ENCODE peak calls at places on chromosomes 12 and 14, in nine cellular contexts. R is choroid plexus epithelial cell, E is AG09319, H is fibroblast of pulmonary artery, Q is astrocyte of the spinal cord, U is dorsolateral prefrontal cortex, Z is Calu3, I is MM.1S, N is astrocyte of the cerebellum. A is an unnamed sample.
A peak's percentile ranks its signal among the peaks of the same experiment; 100 is the strongest.

GRCh38 chr12:23217716-23218115 is 592.7 kb downstream of the ETNK1 start:
- DNase-seq in H (no peak), Q (no peak), R (no peak), U (no peak), E (no peak), Z (no peak), N (no peak), I (no peak), A (no peak)

GRCh38 chr14:51395361-51395849 is 155.4 kb downstream of the TMX1 start:
- DNase-seq in N (peak; percentile 35), U (no peak), E (peak; percentile 89), Z (no peak), H (peak; percentile 82), I (no peak), R (peak; percentile 80), Q (peak; percentile 74), A (no peak)

GRCh38 chr12:5348491-5348890 is 83.4 kb upstream of the NTF3 start:
- DNase-seq in H (no peak), I (no peak), R (no peak), N (no peak), E (no peak), Z (no peak), U (no peak), Q (no peak), A (no peak)

GRCh38 chr14:91918159-91918883 is 29.2 kb downstream of the FBLN5 start:
- DNase-seq in Q (no peak), E (no peak), I (no peak), N (no peak), R (peak; percentile 52), H (peak; percentile 28), U (no peak), Z (no peak), A (no peak)

GRCh38 chr12:12684375-12685106 is 11.4 kb downstream of the GPR19 start:
- DNase-seq in R (peak; percentile 67), Z (peak; percentile 39), I (no peak), Q (peak; percentile 44), H (peak; percentile 68), U (peak; percentile 88), N (peak; percentile 16), E (no peak), A (no peak)

GRCh38 chr12:132409495-132410295 is 80.3 kb upstream of the FBRSL1 start:
- DNase-seq in I (no peak), E (no peak), Q (no peak), Z (no peak), H (no peak), R (no peak), N (no peak), U (no peak), A (no peak)

GRCh38 chr12:22333751-22334695 is 484 bp downstream of the ST8SIA1 start:
- DNase-seq in U (peak; percentile 41), I (no peak), H (no peak), E (no peak), R (no peak), Z (no peak), Q (no peak), N (no peak), A (no peak)

GRCh38 chr14:30928462-30928861 is 54.1 kb downstream of the COCH start:
- DNase-seq in N (no peak), R (no peak), H (peak; percentile 40), U (no peak), Z (no peak), Q (peak; percentile 15), E (no peak), I (no peak), A (no peak)

GRCh38 chr14:76115010-76115422 is 36.7 kb upstream of the GPATCH2L start:
- DNase-seq in Q (no peak), E (no peak), Z (no peak), N (no peak), H (no peak), R (no peak), U (no peak), I (no peak), A (no peak)

GRCh38 chr14:32226051-32226450 is 23.0 kb upstream of the RNU6-8 start:
- DNase-seq in H (no peak), Z (no peak), I (no peak), N (no peak), E (no peak), Q (peak; percentile 20), R (peak; percentile 27), U (no peak), A (no peak)

GRCh38 chr14:51180577-51180976 is 59.5 kb upstream of the TMX1 start:
- DNase-seq in H (no peak), U (no peak), Q (no peak), Z (no peak), R (no peak), E (no peak), I (no peak), N (no peak), A (peak; percentile 20)

GRCh38 chr12:52798671-52799497 is 3.0 kb upstream of the KRT3 start:
- DNase-seq in N (no peak), Q (no peak), Z (peak; percentile 18), I (no peak), E (no peak), U (no peak), R (peak; percentile 30), H (no peak), A (no peak)

GRCh38 chr12:100251917-100252316 is 15.0 kb downstream of the DEPDC4 start:
- DNase-seq in Z (peak; percentile 72), H (no peak), N (no peak), R (no peak), U (no peak), Q (no peak), I (no peak), E (no peak), A (no peak)

GRCh38 chr12:116599285-116600122 is 40.3 kb downstream of the MAP1LC3B2 start:
- DNase-seq in Q (peak; percentile 81), Z (peak; percentile 77), I (peak; percentile 34), H (peak; percentile 77), U (peak; percentile 70), E (no peak), N (peak; percentile 24), R (peak; percentile 73), A (peak; percentile 62)

DNA sequence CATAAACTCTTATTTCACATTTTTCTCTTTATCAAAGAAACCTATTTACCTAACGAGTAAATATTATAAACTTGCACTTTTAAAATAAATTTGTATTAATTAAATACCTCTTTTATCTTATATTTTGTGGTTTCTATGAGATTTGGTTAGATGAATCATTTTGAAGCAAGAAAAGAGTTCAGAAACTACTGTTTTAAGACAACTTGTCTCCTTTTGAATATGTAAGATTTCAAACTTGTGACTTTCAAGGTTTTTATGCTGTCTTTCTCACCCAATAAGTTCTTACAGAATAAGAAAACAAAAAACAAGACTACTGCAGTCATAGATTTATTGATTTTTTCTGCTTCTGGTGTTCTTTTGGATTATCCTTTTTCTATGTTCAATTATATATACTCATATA is 339.0 kb downstream of the SNAPC1 start:
- DNase-seq in R (no peak), H (no peak), N (no peak), Z (no peak), E (no peak), Q (no peak), I (no peak), U (no peak), A (no peak)
- TF ChIP-seq CTCF in R (no peak), H (no peak), N (no peak), Z (no peak), E (no peak), Q (no peak), I (no peak), U (no peak), A (no peak)

GRCh38 chr14:84064756-84065155 is 1465.2 kb upstream of the FLRT2 start:
- DNase-seq in E (no peak), H (no peak), I (no peak), U (no peak), Q (no peak), N (no peak), R (no peak), Z (no peak), A (no peak)
- TF ChIP-seq CTCF in E (no peak), H (no peak), I (no peak), U (no peak), Q (no peak), N (no peak), R (no peak), Z (no peak), A (no peak)

GRCh38 chr12:56079729-56080555 is at the start of gene ERBB3:
- DNase-seq in N (peak; percentile 15), U (peak; percentile 74), E (peak; percentile 40), I (peak; percentile 38), Q (peak; percentile 79), Z (peak; percentile 94), H (peak; percentile 77), R (peak; percentile 80), A (peak; percentile 52)

GRCh38 chr12:56081393-56082347 is 1.7 kb downstream of the ERBB3 start:
- DNase-seq in E (no peak), R (no peak), N (no peak), U (peak; percentile 66), H (no peak), I (no peak), Z (peak; percentile 60), Q (no peak), A (no peak)

GRCh38 chr12:56082382-56082781 is 2.4 kb downstream of the ERBB3 start:
- DNase-seq in I (no peak), N (no peak), Z (no peak), U (no peak), Q (no peak), H (no peak), R (no peak), E (no peak), A (no peak)

GRCh38 chr12:56078931-56079728 is 835 bp upstream of the ERBB3 start:
- DNase-seq in E (peak; percentile 46), N (peak; percentile 49), H (peak; percentile 86), I (peak; percentile 64), Z (peak; percentile 98), Q (peak; percentile 85), U (peak; percentile 81), R (peak; percentile 74), A (peak; percentile 52)

DNA sequence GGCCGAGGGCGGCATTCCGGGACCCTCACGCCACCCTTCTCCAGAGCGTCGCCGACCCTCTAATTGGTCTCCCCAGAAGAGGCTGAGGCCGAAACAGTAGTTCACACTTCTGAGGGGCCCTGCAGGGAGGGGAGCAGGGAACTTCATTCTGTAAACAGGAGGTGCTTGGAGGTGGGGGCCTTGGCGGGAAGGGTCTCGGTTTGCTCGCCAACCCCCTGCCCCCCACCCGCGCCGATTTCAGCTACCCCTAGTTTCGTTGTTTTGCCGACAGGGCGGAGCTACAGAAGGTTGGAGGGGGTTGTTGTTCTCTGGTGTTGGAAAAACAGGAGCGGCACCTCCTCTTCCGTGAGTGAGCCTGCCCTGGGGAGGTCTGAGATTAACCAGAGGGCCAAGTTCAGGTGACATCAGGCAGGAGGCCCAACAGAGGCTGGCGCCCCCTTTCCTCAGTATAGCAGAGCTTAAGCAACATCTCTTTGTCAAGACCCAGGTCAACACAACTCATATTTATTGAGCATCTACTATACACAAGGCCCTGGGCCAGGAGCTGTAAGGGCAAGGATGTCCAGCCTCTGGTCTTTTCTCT is 682 bp downstream of the ERBB3 start:
- DNase-seq in H (no peak), Q (no peak), Z (peak; percentile 55), N (no peak), U (no peak), E (no peak), I (no peak), R (no peak), A (no peak)
- TF ChIP-seq CTCF in H (no peak), Q (no peak), Z (no peak), N (no peak), U (no peak), E (no peak), I (no peak), R (no peak), A (no peak)

DNA sequence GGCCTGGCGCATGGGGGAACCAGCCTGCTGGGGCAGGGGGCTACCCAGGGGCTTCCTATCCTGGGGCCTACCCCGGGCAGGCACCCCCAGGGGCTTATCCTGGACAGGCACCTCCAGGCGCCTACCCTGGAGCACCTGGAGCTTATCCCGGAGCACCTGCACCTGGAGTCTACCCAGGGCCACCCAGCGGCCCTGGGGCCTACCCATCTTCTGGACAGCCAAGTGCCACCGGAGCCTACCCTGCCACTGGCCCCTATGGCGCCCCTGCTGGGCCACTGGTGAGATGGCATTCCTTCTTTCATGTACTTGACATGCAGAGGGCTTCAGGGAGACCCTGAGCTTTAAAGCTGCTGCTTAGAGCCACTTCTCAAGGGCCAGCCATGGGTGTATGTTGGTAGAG is 9.0 kb downstream of the LGALS3 start:
- DNase-seq in Z (peak; percentile 62), R (no peak), N (no peak), H (no peak), I (no peak), E (no peak), Q (no peak), U (no peak), A (no peak)
- TF ChIP-seq CTCF in Z (peak; percentile 22), R (peak; percentile 47), N (peak; percentile 28), H (peak; percentile 28), I (peak; percentile 14), E (peak; percentile 8), Q (peak; percentile 38), U (no peak), A (no peak)